ENCODE peak calls at places on chromosomes 1 and 21, in four cellular contexts. Z, I, N and T are unnamed samples.
A peak's percentile ranks its signal among the peaks of the same experiment; 100 is the strongest.

GRCh38 chr1:7629011-7629410 is 142.1 kb upstream of the VAMP3 start:
- DNase-seq in Z (no peak), I (no peak), N (no peak), T (no peak)

GRCh38 chr1:202235856-202236837 is 42.5 kb downstream of the LGR6 start:
- DNase-seq in Z (peak; percentile 85), I (peak; percentile 40), N (no peak), T (peak; percentile 53)

GRCh38 chr1:114505148-114505561 is 5.8 kb downstream of the TRIM33 start:
- DNase-seq in Z (no peak), I (no peak), N (no peak), T (no peak)

GRCh38 chr1:182197555-182197954 is 136.0 kb upstream of the ZNF648 start:
- DNase-seq in Z (no peak), I (no peak), N (no peak), T (no peak)

GRCh38 chr1:244361764-244362473 is 89.8 kb downstream of the ADSS2 start:
- DNase-seq in Z (peak; percentile 68), I (no peak), N (no peak), T (no peak)

GRCh38 chr1:194081444-194081843 is 895.0 kb upstream of the B3GALT2 start:
- DNase-seq in Z (no peak), I (no peak), N (no peak), T (no peak)

GRCh38 chr1:202760589-202760988 is 47.6 kb downstream of the KDM5B start:
- DNase-seq in Z (no peak), I (no peak), N (no peak), T (no peak)

GRCh38 chr1:203954788-203955552 is 93.6 kb downstream of the SNRPE start:
- DNase-seq in Z (no peak), I (no peak), N (no peak), T (no peak)

GRCh38 chr21:25790122-25790951 is 55.6 kb downstream of the GABPA start:
- DNase-seq in Z (no peak), I (no peak), N (no peak), T (no peak)

GRCh38 chr1:22362626-22363402 is 88.8 kb upstream of the ZBTB40 start:
- DNase-seq in Z (no peak), I (no peak), N (no peak), T (no peak)

GRCh38 chr1:22363403-22364325 is 88.0 kb upstream of the ZBTB40 start:
- DNase-seq in Z (no peak), I (no peak), N (no peak), T (no peak)

GRCh38 chr1:22365331-22366295 is 86.0 kb upstream of the ZBTB40 start:
- DNase-seq in Z (no peak), I (no peak), N (no peak), T (no peak)

GRCh38 chr1:22364764-22365163 is 86.9 kb upstream of the ZBTB40 start:
- DNase-seq in Z (no peak), I (no peak), N (no peak), T (no peak)

GRCh38 chr1:22364326-22364650 is 87.4 kb upstream of the ZBTB40 start:
- DNase-seq in Z (no peak), I (no peak), N (no peak), T (no peak)
- H3K27ac ChIP-seq in Z (no peak overlapping the region), I (no peak overlapping the region), N (no peak overlapping the region), T (no peak overlapping the region)

DNA sequence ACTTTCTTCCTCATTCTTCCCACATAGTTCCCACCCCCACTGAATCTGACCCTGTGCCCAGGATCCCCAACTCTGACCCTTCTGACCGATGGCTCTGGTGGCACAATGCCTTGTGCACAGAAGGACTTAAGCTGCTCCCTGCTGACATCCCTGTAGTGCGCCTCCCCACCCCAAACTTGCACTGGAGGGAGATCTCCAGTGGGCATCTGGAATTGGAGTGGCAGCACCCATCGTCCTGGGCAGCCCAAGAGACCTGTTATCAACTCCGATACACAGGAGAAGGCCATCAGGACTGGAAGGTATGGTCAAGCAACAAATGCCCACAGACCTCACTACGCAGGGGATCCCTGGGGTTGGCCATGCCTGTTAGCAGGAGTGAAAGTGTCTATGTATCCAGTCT is 9.0 kb downstream of the MPL start:
- DNase-seq in Z (no peak), I (no peak), N (no peak), T (no peak)
- H3K27ac ChIP-seq in Z (no peak overlapping the region), I (no peak overlapping the region), N (no peak overlapping the region), T (no peak overlapping the region)

DNA sequence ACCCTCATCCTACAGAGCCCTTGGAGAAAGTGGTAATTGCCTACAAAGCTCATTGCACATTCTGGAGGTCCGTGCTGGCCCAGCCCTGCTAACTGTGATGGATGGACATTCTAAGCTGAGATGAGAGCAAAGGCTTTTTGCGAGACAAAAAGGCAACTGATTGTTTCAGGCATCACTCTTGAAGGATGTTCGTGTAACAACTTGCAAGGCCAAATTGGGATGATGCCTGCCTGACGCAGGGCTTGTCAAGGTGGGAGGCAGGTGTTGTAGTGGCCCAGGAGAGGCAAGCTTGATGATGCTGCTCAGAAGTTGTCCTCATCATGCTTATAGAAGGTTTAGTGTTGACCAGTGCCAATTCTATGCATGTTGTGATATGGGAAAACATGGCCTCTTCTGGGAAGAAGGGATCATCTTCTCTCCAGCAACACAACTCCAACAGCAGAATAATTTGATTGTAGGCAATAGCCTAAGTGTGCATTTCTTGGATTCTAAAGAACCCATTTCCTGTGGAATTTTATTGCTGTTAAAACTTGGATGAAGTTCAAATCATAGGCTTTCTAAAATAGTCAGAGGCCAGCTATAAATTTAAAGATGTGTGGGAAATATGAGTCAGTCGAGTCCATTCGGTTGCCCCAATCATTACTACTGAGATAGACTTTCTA is 102.5 kb upstream of the COA6 start:
- DNase-seq in Z (no peak), I (no peak), N (no peak), T (no peak)
- H3K27ac ChIP-seq in Z (no peak overlapping the region), I (no peak overlapping the region), N (no peak overlapping the region), T (no peak overlapping the region)

DNA sequence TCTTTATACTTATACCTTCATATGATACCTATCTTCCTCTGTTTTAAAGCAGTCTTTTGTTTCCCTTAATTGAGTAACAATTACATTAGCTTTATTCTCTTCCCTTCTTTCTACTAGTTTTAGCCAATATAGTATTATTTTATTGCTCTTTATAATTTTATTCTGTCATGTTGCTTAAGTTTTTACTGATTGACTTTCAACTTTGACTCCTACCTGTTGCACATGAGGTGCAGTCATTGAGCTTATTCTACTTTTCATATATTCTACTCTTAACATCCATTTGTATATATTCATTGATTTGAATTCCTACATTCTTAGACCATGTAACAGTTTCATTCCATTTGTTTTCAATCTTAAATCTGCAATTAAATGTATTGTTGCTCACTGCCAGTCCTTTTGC is 49.2 kb downstream of the AGO3 start:
- DNase-seq in Z (no peak), I (no peak), N (no peak), T (no peak)
- H3K27ac ChIP-seq in Z (no peak overlapping the region), I (no peak overlapping the region), N (no peak overlapping the region), T (no peak overlapping the region)